ENCODE peak calls at places on chromosomes 7 and 10, in four cellular contexts. U is HL-60, O is GM12891, F is K562. X is an unnamed sample.

GRCh38 chr10:52198540-52198939 is 115.5 kb upstream of the DKK1 start:
- DNase-seq in U (no peak), O (no peak), F (no peak), X (no peak)

GRCh38 chr10:31582365-31583052 is 263.5 kb downstream of the ZEB1 start:
- DNase-seq in U (peak), O (no peak), F (no peak), X (no peak)

GRCh38 chr7:10648289-10648688 is 325.4 kb upstream of the PHF14 start:
- DNase-seq in U (no peak), O (no peak), F (no peak), X (no peak)

GRCh38 chr10:79375321-79376077 is 28.2 kb downstream of the PPIF start:
- DNase-seq in U (no peak), O (no peak), F (peak), X (no peak)

GRCh38 chr7:147078324-147078723 is 961.7 kb downstream of the CNTNAP2 start:
- DNase-seq in U (no peak), O (no peak), F (no peak), X (no peak)

GRCh38 chr7:16428672-16429071 is 7.3 kb upstream of the CRPPA start:
- DNase-seq in U (peak), O (no peak), F (no peak), X (no peak)

GRCh38 chr10:30051220-30051619 is 8.2 kb downstream of the JCAD start:
- DNase-seq in U (no peak), O (no peak), F (no peak), X (no peak)

GRCh38 chr7:129188892-129189660 is 643 bp downstream of the SMO start:
- DNase-seq in U (no peak), O (no peak), F (no peak), X (no peak)

GRCh38 chr10:6558759-6559429 is 21.2 kb downstream of the PRKCQ start:
- DNase-seq in U (no peak), O (no peak), F (no peak), X (no peak)

GRCh38 chr7:151346180-151346769 is 4.7 kb downstream of the NUB1 start:
- DNase-seq in U (no peak), O (no peak), F (no peak), X (no peak)

GRCh38 chr10:128274938-128275337 is 148.7 kb upstream of the MKI67 start:
- DNase-seq in U (no peak), O (no peak), F (no peak), X (no peak)

GRCh38 chr10:33484787-33485186 is 150.3 kb upstream of the NRP1 start:
- DNase-seq in U (no peak), O (no peak), F (no peak), X (no peak)

GRCh38 chr7:114062810-114063209 is 144.0 kb upstream of the PPP1R3A start:
- DNase-seq in U (no peak), O (no peak), F (no peak), X (no peak)

GRCh38 chr7:99855236-99855635 is 21.6 kb downstream of the OR2AE1 start:
- DNase-seq in U (no peak), O (no peak), F (no peak), X (no peak)

GRCh38 chr7:124552217-124552616 is 213.4 kb downstream of the GPR37 start:
- DNase-seq in U (no peak), O (no peak), F (no peak), X (no peak)

GRCh38 chr10:54402576-54402975 is 398.5 kb downstream of the PCDH15 start:
- DNase-seq in U (no peak), O (no peak), F (no peak), X (no peak)

GRCh38 chr7:68439897-68440296 is 1158.4 kb upstream of the AUTS2 start:
- DNase-seq in U (no peak), O (no peak), F (no peak), X (no peak)

GRCh38 chr10:131310054-131310903 is 1.2 kb downstream of the TCERG1L start:
- DNase-seq in U (no peak), O (no peak), F (no peak), X (no peak)

DNA sequence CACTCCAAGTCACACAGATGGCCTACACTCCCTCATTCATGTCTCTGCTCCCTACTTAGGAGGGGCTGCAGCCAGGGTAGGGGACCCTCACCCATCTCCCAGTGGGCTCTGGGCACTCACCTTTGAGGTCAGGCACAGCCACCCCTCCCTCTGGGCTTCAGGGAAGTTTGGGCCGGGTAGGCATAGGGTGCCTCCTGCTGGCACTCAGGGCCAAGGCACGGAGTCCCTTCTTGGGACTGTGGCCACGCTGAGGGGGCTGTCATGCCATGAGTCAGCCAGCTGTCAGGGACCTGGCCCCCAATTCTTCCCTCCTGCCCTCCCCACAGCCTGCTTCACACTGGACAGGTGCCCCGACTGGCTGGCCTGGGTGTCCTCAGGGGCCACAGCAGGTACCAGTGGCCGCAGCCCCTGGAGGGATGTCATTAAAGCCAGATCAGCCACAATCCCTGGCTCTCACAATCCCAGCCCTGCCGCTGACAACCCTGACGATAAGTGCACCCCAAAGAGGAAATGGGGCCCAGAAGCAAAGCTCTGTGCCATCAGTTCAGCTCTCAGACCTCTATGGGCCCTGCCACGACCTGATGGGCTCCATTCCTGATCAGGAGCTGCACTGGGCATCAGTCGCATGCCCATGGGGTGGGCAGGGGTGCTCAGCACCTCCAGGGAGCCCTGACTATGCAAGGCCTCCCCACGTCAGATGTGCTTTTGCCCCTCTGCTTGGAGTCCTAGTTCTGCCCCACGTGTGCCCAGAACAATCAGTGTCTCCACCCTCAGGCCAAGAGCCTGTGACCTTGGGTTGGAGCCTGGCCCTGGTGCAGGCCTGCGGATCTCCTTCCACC is 34.1 kb upstream of the RET start:
- DNase-seq in U (no peak), O (no peak), F (no peak), X (no peak)
- TF ChIP-seq SPI1 in U (no peak), O (no peak), F (no peak), X (no peak)

DNA sequence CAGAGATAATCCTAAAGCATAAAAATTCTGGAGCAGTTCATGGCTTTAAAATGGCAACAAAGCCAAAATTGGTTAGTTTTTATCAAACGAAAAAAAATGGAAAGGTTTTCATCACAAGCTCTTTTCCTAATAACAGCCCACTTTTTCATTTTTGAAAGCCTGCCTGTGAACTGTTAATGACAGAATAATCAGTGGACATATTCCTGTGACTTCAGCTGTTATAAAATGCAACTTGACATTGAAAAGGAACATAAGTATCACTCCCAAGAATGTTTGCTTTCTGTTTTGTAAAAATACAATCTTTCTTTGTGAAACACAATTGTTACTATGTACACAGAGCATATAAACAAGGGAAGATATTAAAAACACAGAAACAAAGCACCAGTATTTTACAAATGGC is 26.6 kb downstream of the MACC1 start:
- DNase-seq in U (no peak), O (no peak), F (no peak), X (no peak)
- TF ChIP-seq SPI1 in U (no peak), O (no peak), F (no peak), X (no peak)

DNA sequence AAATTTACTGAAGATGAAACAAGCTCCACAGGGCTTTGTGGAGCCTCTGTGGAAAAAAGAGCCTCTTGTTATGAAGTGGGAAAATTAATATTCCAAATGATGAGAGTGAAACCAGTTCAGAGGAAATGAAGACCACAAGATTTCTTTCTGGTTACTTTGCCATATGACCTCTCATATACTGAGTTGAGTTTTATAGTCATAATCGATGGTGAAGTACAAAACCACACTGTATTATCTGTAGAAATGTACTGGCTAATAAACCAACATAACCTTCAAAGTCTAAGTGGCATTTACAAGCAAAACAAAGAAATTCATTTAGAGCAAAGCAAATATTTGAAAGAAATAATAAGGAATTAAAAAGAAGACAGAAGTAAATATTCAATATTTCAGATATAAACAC is 662.6 kb upstream of the ZWINT start:
- DNase-seq in U (no peak), O (no peak), F (no peak), X (no peak)
- TF ChIP-seq SPI1 in U (no peak), O (no peak), F (no peak), X (no peak)

GRCh38 chr10:70931168-70931805 is 42.9 kb upstream of the PCBD1 start:
- DNase-seq in U (no peak), O (no peak), F (no peak), X (no peak)
- TF ChIP-seq SPI1 in U (no peak), O (no peak), F (no peak), X (no peak)

DNA sequence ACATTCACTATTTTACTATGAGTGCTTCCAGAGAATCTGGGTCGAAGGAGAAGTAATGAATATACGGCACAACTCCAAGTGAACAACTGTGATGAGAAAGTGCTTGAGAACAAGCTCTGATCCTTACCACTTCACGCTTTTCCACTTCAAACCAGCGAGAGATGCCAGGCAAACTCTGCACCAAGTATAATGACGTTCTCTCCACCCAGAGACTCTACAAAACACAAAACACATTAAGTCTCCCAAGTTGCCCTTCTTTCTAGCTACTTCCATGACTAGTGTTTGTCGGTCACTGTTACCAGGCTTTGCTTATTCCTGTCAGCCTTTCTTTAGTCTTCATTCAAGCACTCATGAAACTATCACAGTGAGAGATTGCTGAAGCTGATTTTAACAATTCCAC is 193.1 kb upstream of the IMMP2L start:
- DNase-seq in U (no peak), O (no peak), F (no peak), X (no peak)
- TF ChIP-seq SPI1 in U (no peak), O (no peak), F (no peak), X (no peak)

DNA sequence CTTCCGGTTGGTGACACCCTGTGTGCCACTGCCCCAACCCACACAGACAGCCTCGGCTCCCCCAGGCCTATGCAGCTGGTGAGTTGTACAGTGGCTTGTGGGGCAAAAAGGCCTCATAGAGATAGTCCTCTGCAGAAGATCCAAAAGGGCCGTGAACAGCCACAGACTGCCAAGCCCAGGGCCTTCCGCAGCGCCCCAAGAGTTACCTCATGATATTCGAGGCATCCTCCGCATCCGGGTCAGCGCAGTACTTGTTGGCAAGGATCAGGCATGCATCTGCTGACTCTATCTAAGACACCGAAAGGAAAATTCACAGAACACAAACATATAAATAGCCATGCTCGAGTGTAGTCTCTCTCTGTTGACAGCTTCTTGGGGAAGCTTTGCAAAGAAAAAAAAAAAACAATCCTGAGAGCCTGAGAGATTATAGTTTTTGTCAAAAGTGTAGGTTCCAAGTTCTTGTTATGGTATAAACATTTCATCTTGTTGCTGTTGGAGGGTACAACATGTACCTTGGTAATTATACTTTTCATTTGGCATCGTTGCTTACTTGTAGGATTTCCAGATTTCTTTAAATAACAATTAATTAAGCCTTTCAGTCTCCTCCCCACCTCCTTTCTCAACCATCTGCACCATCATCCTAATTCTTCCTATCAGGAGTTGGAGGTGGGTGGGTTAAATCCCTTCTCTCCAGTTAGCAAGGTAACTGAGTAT is 553.0 kb downstream of the KCNMA1 start:
- DNase-seq in U (no peak), O (no peak), F (no peak), X (no peak)
- TF ChIP-seq SPI1 in U (no peak), O (no peak), F (no peak), X (no peak)

DNA sequence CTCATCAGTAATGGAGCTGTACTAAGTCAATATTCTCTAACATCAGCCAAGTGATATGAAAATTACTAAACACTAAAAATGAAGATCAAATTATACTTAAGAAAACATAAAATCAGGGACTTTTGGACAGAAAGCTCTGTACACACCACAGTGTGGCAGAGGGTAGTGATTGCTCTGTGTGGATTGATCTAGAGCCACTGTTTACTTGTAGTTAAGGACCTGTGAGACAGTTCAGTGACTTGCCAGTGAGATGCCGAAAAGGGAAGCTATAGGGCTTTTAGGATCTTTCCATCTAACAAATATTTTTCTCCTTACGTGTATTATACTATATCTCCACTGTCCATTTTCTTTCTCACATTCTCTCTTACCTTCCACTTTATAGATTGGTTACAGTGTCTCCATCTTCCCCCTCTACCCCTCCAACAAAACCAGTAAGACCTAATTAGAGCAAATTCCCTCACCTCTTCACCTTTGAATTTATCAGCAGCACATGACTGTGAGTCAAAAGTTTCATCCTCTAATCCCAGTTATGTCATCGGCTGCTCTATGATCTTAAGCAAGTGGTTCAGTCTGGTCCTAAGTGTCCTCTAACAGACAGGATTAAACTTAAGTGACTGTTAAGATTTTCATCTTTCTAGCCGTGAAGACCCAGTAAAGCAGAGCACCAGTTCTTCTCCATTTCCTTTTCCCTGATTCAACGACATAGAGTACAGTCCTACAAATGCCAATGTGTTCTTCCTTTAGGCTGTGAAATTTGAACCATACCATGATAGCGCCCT is 6.9 kb downstream of the PIK3CG start:
- DNase-seq in U (no peak), O (no peak), F (no peak), X (no peak)
- TF ChIP-seq SPI1 in U (no peak), O (no peak), F (no peak), X (no peak)

DNA sequence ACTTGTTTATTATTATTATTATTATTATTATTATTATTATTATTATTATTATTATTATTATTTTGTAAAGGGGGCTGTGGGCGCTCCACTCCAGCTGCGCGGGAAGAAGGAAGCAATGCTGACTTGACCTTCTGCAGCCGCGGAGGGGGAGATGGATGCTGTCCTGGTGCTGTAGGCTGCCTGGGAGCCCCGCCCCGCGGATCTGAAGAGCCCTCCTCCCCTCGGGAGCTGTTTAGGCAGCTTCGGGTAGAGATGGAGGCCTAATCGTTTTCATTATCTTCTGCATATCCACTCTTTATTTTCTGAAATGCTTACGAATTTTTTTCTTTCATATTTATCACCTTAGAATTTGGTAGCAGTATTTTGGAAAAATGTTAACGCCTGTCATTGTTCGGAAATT is 101.2 kb upstream of the KLF6 start:
- DNase-seq in U (no peak), O (no peak), F (peak), X (no peak)
- TF ChIP-seq SPI1 in U (no peak), O (no peak), F (no peak), X (no peak)

GRCh38 chr10:84138478-84139125 is 707 bp upstream of the GHITM start:
- DNase-seq in U (no peak), O (no peak), F (peak), X (no peak)
- TF ChIP-seq SPI1 in U (no peak), O (no peak), F (no peak), X (no peak)

GRCh38 chr7:81624650-81625310 is 145.1 kb downstream of the HGF start:
- DNase-seq in U (no peak), O (no peak), F (no peak), X (no peak)
- TF ChIP-seq SPI1 in U (no peak), O (no peak), F (no peak), X (no peak)